ENCODE peak calls at places on chromosomes 6 and 20, in six cellular contexts. D is cardiac muscle cell, U is mesendoderm, O is RWPE2, X is prostate gland, A is heart left ventricle. G is an unnamed sample.

GRCh38 chr20:20366551-20366895 is 1.4 kb upstream of the INSM1 start:
- DNase-seq in D (no peak), U (no peak), X (no peak), A (no peak), O (no peak), G (no peak)

GRCh38 chr20:52105573-52106422 is 85.8 kb downstream of the ZFP64 start:
- DNase-seq in U (peak), O (peak), A (no peak), D (peak), X (peak), G (peak)

GRCh38 chr6:149855040-149855654 is 9.0 kb downstream of the LRP11 start:
- DNase-seq in U (no peak), A (no peak), O (peak), X (no peak), D (peak), G (peak)

GRCh38 chr6:44527961-44528644 is 140.6 kb downstream of the CDC5L start:
- DNase-seq in U (peak), A (no peak), O (no peak), X (no peak), D (no peak), G (no peak)

GRCh38 chr20:12394786-12395185 is 477.1 kb downstream of the BTBD3 start:
- DNase-seq in D (no peak), O (no peak), A (no peak), U (peak), X (no peak), G (peak)

GRCh38 chr6:132687306-132687705 is 26.5 kb downstream of the VNN1 start:
- DNase-seq in D (no peak), A (no peak), X (no peak), U (no peak), O (no peak), G (no peak)

GRCh38 chr6:140636698-140637402 is 1262.4 kb upstream of the CITED2 start:
- DNase-seq in O (no peak), D (peak), X (no peak), A (no peak), U (no peak), G (no peak)

GRCh38 chr6:129890701-129891100 is 29.6 kb upstream of the TMEM244 start:
- DNase-seq in D (no peak), O (no peak), X (no peak), U (no peak), A (no peak), G (peak)

GRCh38 chr20:41387433-41387832 is 20.8 kb upstream of the EMILIN3 start:
- DNase-seq in U (peak), X (no peak), D (peak), O (no peak), A (no peak), G (peak)

GRCh38 chr6:82057846-82058554 is 189.5 kb downstream of the IBTK start:
- DNase-seq in D (no peak), U (no peak), O (no peak), A (peak), X (no peak), G (no peak)

GRCh38 chr20:20439602-20440001 is 71.7 kb downstream of the INSM1 start:
- DNase-seq in U (no peak), A (no peak), D (no peak), O (no peak), X (no peak), G (no peak)

GRCh38 chr6:53302678-53303360 is 45.9 kb downstream of the ELOVL5 start:
- DNase-seq in X (no peak), D (peak), O (no peak), U (peak), A (no peak), G (no peak)

GRCh38 chr6:13924949-13925881 is at the start of gene RNF182:
- DNase-seq in X (no peak), D (no peak), O (no peak), U (peak), A (no peak), G (no peak)
- H3K4me3 ChIP-seq in X (peak), D (peak), O (peak), U (peak), A (peak), G (peak)

GRCh38 chr20:1894471-1894950 is 696 bp upstream of the SIRPA start:
- DNase-seq in D (peak), U (peak), A (peak), X (peak), O (peak), G (peak)
- H3K4me3 ChIP-seq in D (peak), U (peak), A (peak), X (peak), O (peak), G (peak)

GRCh38 chr6:35727206-35727934 is 9.5 kb upstream of the ARMC12 start:
- DNase-seq in D (peak), O (peak), X (peak), U (peak), A (peak), G (peak)
- H3K4me3 ChIP-seq in D (peak), O (peak), X (peak), U (peak), A (peak), G (peak)

GRCh38 chr6:13419826-13420225 is 67.6 kb downstream of the GFOD1 start:
- DNase-seq in X (no peak), D (no peak), U (no peak), O (no peak), A (no peak), G (no peak)
- H3K4me3 ChIP-seq in X (no peak), D (no peak), U (no peak), O (no peak), A (no peak), G (no peak)

DNA sequence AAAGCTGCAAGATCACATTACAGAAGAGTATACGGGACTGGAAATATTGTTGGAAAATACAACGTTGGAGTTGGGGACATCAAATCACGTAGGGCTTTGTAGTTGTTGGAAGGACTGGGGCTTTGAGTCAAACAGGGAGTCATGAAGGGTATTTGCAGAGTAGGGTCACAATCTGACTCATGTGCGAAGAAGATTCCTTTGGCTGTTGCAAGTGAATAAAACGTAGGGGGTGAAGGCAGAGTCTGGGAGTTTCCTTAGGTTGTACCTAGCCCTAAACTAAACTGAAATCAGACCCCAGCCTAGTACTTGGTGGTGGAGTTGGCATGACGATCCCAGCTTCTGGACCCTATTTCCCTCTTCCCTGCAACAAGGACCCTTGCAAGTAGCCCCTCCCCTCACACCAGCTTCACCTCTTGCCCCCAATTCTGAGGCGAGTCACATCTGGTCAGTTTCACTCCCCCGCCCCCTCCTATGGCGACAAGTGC is 32.2 kb downstream of the SNX5 start:
- DNase-seq in O (no peak), X (no peak), U (no peak), A (no peak), D (no peak), G (no peak)
- H3K4me3 ChIP-seq in O (no peak), X (no peak), U (no peak), A (no peak), D (no peak), G (no peak)